ENCODE peak calls at places on chromosomes 3 and 15, in eight cellular contexts. K, Q, P, S, Z, C, F and G are unnamed samples.

GRCh38 chr3:16336876-16337275 is 71.9 kb downstream of the OXNAD1 start:
- DNase-seq in K (no peak), Q (no peak), P (no peak), S (no peak), Z (no peak), C (no peak), F (no peak), G (no peak)

GRCh38 chr15:50145451-50145872 is 26.4 kb upstream of the ATP8B4 start:
- DNase-seq in K (peak; percentile 70), Q (peak; percentile 92), P (no peak), S (peak; percentile 82), Z (peak; percentile 88), C (peak; percentile 78), F (no peak), G (peak; percentile 53)

GRCh38 chr3:187807086-187807862 is 62.0 kb upstream of the BCL6 start:
- DNase-seq in K (no peak), Q (peak; percentile 50), P (no peak), S (peak; percentile 26), Z (peak; percentile 84), C (no peak), F (no peak), G (no peak)

GRCh38 chr3:114519415-114519814 is 225.6 kb downstream of the TIGIT start:
- DNase-seq in K (peak; percentile 46), Q (peak; percentile 95), P (no peak), S (peak; percentile 78), Z (peak; percentile 81), C (peak; percentile 47), F (no peak), G (no peak)

GRCh38 chr15:74245342-74245931 is 9.3 kb downstream of the CCDC33 start:
- DNase-seq in K (peak; percentile 52), Q (no peak), P (peak; percentile 35), S (peak; percentile 33), Z (no peak), C (no peak), F (no peak), G (no peak)

GRCh38 chr3:167480748-167481147 is 6.9 kb upstream of the SERPINI2 start:
- DNase-seq in K (no peak), Q (no peak), P (no peak), S (no peak), Z (no peak), C (no peak), F (no peak), G (no peak)

GRCh38 chr3:134327594-134327975 is 46.7 kb downstream of the AMOTL2 start:
- DNase-seq in K (no peak), Q (peak; percentile 60), P (no peak), S (no peak), Z (peak; percentile 83), C (no peak), F (no peak), G (no peak)

GRCh38 chr3:128488995-128489859 is 3.8 kb downstream of the GATA2 start:
- DNase-seq in K (no peak), Q (peak; percentile 62), P (no peak), S (peak; percentile 63), Z (no peak), C (no peak), F (no peak), G (peak; percentile 89)

GRCh38 chr3:16667633-16668032 is 62.4 kb upstream of the DAZL start:
- DNase-seq in K (no peak), Q (no peak), P (no peak), S (no peak), Z (no peak), C (no peak), F (no peak), G (no peak)

GRCh38 chr15:98740963-98741362 is 92.6 kb downstream of the IGF1R start:
- DNase-seq in K (no peak), Q (no peak), P (no peak), S (no peak), Z (no peak), C (no peak), F (no peak), G (no peak)

GRCh38 chr3:120064641-120065040 is 29.6 kb downstream of the GSK3B start:
- DNase-seq in K (no peak), Q (no peak), P (no peak), S (no peak), Z (no peak), C (no peak), F (no peak), G (no peak)

GRCh38 chr3:5165698-5166097 is 21.8 kb upstream of the EDEM1 start:
- DNase-seq in K (no peak), Q (no peak), P (no peak), S (no peak), Z (no peak), C (no peak), F (no peak), G (no peak)

GRCh38 chr3:174199696-174200095 is 659.4 kb upstream of the NAALADL2 start:
- DNase-seq in K (no peak), Q (no peak), P (no peak), S (no peak), Z (peak; percentile 18), C (no peak), F (no peak), G (no peak)

GRCh38 chr3:158849747-158850146 is 47.9 kb downstream of the MFSD1 start:
- DNase-seq in K (no peak), Q (no peak), P (no peak), S (no peak), Z (no peak), C (no peak), F (no peak), G (no peak)

GRCh38 chr3:174907027-174907426 is 47.9 kb downstream of the NAALADL2 start:
- DNase-seq in K (no peak), Q (peak; percentile 22), P (no peak), S (no peak), Z (peak; percentile 43), C (no peak), F (no peak), G (no peak)

GRCh38 chr15:99181544-99181943 is 67.8 kb downstream of the TTC23 start:
- DNase-seq in K (no peak), Q (no peak), P (no peak), S (no peak), Z (no peak), C (no peak), F (no peak), G (peak; percentile 8)